ENCODE peak calls at places on chromosome 2, in five cellular contexts. J is GM12864, G is cardiac fibroblast, E is non-pigmented ciliary epithelial cell, V is AG08396. C is an unnamed sample.

GRCh38 chr2:178404380-178404767 is 46.6 kb downstream of the PRKRA start:
- DNase-seq in J (peak; percentile 87), G (peak; percentile 53), E (no peak), V (peak; percentile 78), C (no peak)

GRCh38 chr2:20443276-20443920 is 3.5 kb upstream of the RHOB start:
- DNase-seq in J (no peak), G (peak; percentile 75), E (no peak), V (no peak), C (no peak)

GRCh38 chr2:157501026-157501425 is 57.1 kb upstream of the CYTIP start:
- DNase-seq in J (no peak), G (no peak), E (no peak), V (no peak), C (no peak)

GRCh38 chr2:217069263-217070042 is 209.6 kb upstream of the TNP1 start:
- DNase-seq in J (no peak), G (no peak), E (no peak), V (no peak), C (no peak)

GRCh38 chr2:218060122-218060521 is 8.9 kb upstream of the RUFY4 start:
- DNase-seq in J (no peak), G (no peak), E (no peak), V (no peak), C (no peak)

GRCh38 chr2:170235860-170236638 is 58.1 kb downstream of the MYO3B start:
- DNase-seq in J (no peak), G (peak; percentile 58), E (no peak), V (peak; percentile 18), C (peak; percentile 77)

GRCh38 chr2:38187416-38188127 is 111.6 kb upstream of the CYP1B1 start:
- DNase-seq in J (no peak), G (peak; percentile 97), E (peak; percentile 89), V (peak; percentile 52), C (no peak)

GRCh38 chr2:219644801-219645480 is 17.5 kb downstream of the SLC4A3 start:
- DNase-seq in J (no peak), G (peak; percentile 41), E (no peak), V (no peak), C (no peak)

GRCh38 chr2:134225841-134226240 is 28.0 kb upstream of the MGAT5 start:
- DNase-seq in J (no peak), G (no peak), E (no peak), V (no peak), C (no peak)

GRCh38 chr2:182359027-182360011 is 67.5 kb downstream of the PDE1A start:
- DNase-seq in J (no peak), G (peak; percentile 81), E (no peak), V (no peak), C (no peak)

GRCh38 chr2:240398711-240399267 is 36.7 kb upstream of the GPC1 start:
- DNase-seq in J (no peak), G (no peak), E (no peak), V (no peak), C (no peak)

GRCh38 chr2:205684871-205685313 is 2.6 kb downstream of the NRP2 start:
- DNase-seq in J (no peak), G (no peak), E (no peak), V (no peak), C (no peak)

GRCh38 chr2:104854507-104855173 is 725 bp downstream of the POU3F3 start:
- DNase-seq in J (no peak), G (no peak), E (no peak), V (peak; percentile 7), C (no peak)

GRCh38 chr2:1715184-1716012 is 28.9 kb downstream of the PXDN start:
- DNase-seq in J (no peak), G (peak; percentile 65), E (no peak), V (no peak), C (no peak)

GRCh38 chr2:3566806-3567205 is 8.3 kb upstream of the RPS7 start:
- DNase-seq in J (no peak), G (no peak), E (no peak), V (no peak), C (no peak)

GRCh38 chr2:72012886-72013574 is 134.6 kb downstream of the CYP26B1 start:
- DNase-seq in J (no peak), G (no peak), E (no peak), V (no peak), C (no peak)

GRCh38 chr2:3313845-3314375 is 63.7 kb downstream of the EIPR1 start:
- DNase-seq in J (no peak), G (peak; percentile 12), E (no peak), V (no peak), C (no peak)

GRCh38 chr2:8481463-8482009 is 200.3 kb upstream of the ID2 start:
- DNase-seq in J (peak; percentile 44), G (no peak), E (no peak), V (no peak), C (no peak)

GRCh38 chr2:187541086-187542085 is 12.8 kb downstream of the TFPI start:
- DNase-seq in J (no peak), G (peak; percentile 97), E (peak; percentile 91), V (peak; percentile 39), C (no peak)

GRCh38 chr2:37987098-37987497 is 62.0 kb downstream of the RMDN2 start:
- DNase-seq in J (no peak), G (no peak), E (no peak), V (no peak), C (no peak)

GRCh38 chr2:146523218-146523617 is 1321.6 kb upstream of the ACVR2A start:
- DNase-seq in J (no peak), G (peak; percentile 30), E (no peak), V (no peak), C (no peak)

GRCh38 chr2:95039978-95040377 is 14.5 kb downstream of the MAL start:
- DNase-seq in J (no peak), G (no peak), E (no peak), V (no peak), C (no peak)

GRCh38 chr2:18749912-18750526 is 160.7 kb upstream of the NT5C1B start:
- DNase-seq in J (no peak), G (peak; percentile 82), E (no peak), V (no peak), C (peak; percentile 25)

GRCh38 chr2:3728104-3729054 is 25.0 kb downstream of the DCDC2C start:
- DNase-seq in J (no peak), G (peak; percentile 65), E (peak; percentile 27), V (peak; percentile 51), C (peak; percentile 30)

GRCh38 chr2:99803846-99804245 is 314.0 kb upstream of the REV1 start:
- DNase-seq in J (no peak), G (no peak), E (no peak), V (no peak), C (no peak)

GRCh38 chr2:134181219-134181618 is 72.7 kb upstream of the MGAT5 start:
- DNase-seq in J (no peak), G (no peak), E (no peak), V (no peak), C (no peak)

GRCh38 chr2:224869601-224870000 is 153.4 kb upstream of the CCDC195 start:
- DNase-seq in J (no peak), G (peak; percentile 94), E (peak; percentile 85), V (peak; percentile 73), C (no peak)

GRCh38 chr2:173963323-173963816 is 1.8 kb downstream of the SP3 start:
- DNase-seq in J (peak; percentile 59), G (peak; percentile 78), E (no peak), V (peak; percentile 56), C (no peak)